ENCODE peak calls at places on chromosome 1, in five cellular contexts. R is heart left ventricle; W is T47D; L is AML-193; Q is CD8-positive, alpha-beta T cell. U is an unnamed sample.

GRCh38 chr1:89790592-89790991 is 30.2 kb upstream of the LRRC8D start:
- DNase-seq in R (no peak), W (no peak), L (no peak), Q (no peak), U (no peak)

GRCh38 chr1:237383825-237384612 is 342.0 kb downstream of the RYR2 start:
- DNase-seq in R (no peak), W (no peak), L (no peak), Q (no peak), U (no peak)

GRCh38 chr1:160046494-160047115 is 14.8 kb upstream of the PIGM start:
- DNase-seq in R (peak; percentile 61), W (peak; percentile 69), L (peak; percentile 56), Q (no peak), U (peak; percentile 12)

GRCh38 chr1:217149791-217150190 is 426.6 kb upstream of the ESRRG start:
- DNase-seq in R (no peak), W (no peak), L (no peak), Q (no peak), U (no peak)

GRCh38 chr1:187517508-187517907 is 688.8 kb downstream of the PLA2G4A start:
- DNase-seq in R (no peak), W (no peak), L (no peak), Q (no peak), U (no peak)

GRCh38 chr1:108053291-108054023 is 88.5 kb upstream of the VAV3 start:
- DNase-seq in R (peak; percentile 20), W (no peak), L (peak; percentile 34), Q (no peak), U (no peak)

GRCh38 chr1:26965213-26965612 is 4.9 kb upstream of the KDF1 start:
- DNase-seq in R (no peak), W (no peak), L (no peak), Q (no peak), U (no peak)

GRCh38 chr1:118075116-118075515 is 109.9 kb downstream of the SPAG17 start:
- DNase-seq in R (no peak), W (no peak), L (no peak), Q (no peak), U (no peak)

GRCh38 chr1:245876586-245876985 is 630.5 kb downstream of the SMYD3 start:
- DNase-seq in R (no peak), W (no peak), L (no peak), Q (no peak), U (no peak)

GRCh38 chr1:52127181-52128175 is 14.4 kb upstream of the ZFYVE9 start:
- DNase-seq in R (peak; percentile 34), W (peak; percentile 68), L (peak; percentile 44), Q (no peak), U (no peak)

GRCh38 chr1:8373547-8374270 is 55.8 kb downstream of the SLC45A1 start:
- DNase-seq in R (peak; percentile 85), W (no peak), L (no peak), Q (no peak), U (no peak)

GRCh38 chr1:76503100-76503499 is 364.2 kb upstream of the ST6GALNAC5 start:
- DNase-seq in R (no peak), W (no peak), L (no peak), Q (no peak), U (no peak)

GRCh38 chr1:41500378-41500777 is 15.9 kb upstream of the EDN2 start:
- DNase-seq in R (peak; percentile 71), W (peak; percentile 94), L (no peak), Q (no peak), U (no peak)

GRCh38 chr1:153490272-153491051 is 30.0 kb upstream of the S100A7 start:
- DNase-seq in R (peak; percentile 80), W (no peak), L (peak; percentile 66), Q (no peak), U (no peak)

GRCh38 chr1:9151326-9151860 is 22.5 kb upstream of the GPR157 start:
- DNase-seq in R (peak; percentile 70), W (no peak), L (no peak), Q (no peak), U (no peak)

GRCh38 chr1:2627746-2628145 is 5.1 kb downstream of the MMEL1 start:
- DNase-seq in R (no peak), W (no peak), L (no peak), Q (no peak), U (no peak)